ENCODE peak calls at places on chromosomes 11 and 22, in six cellular contexts. Z, U, J, D, L and B are unnamed samples.

GRCh38 chr11:102429691-102430090 is 22.9 kb downstream of the TMEM123 start:
- DNase-seq in D (no peak), L (peak), U (no peak), Z (no peak), J (no peak), B (no peak)

GRCh38 chr11:83971063-83971462 is 684.9 kb upstream of the CCDC90B start:
- DNase-seq in U (peak), D (no peak), L (peak), J (no peak), Z (no peak), B (no peak)

GRCh38 chr11:15985127-15985862 is 371.1 kb downstream of the SOX6 start:
- DNase-seq in D (no peak), L (no peak), J (no peak), U (peak), Z (no peak), B (no peak)

GRCh38 chr11:5504403-5504891 is 5.3 kb downstream of the UBQLN3 start:
- DNase-seq in Z (no peak), D (no peak), U (no peak), L (no peak), J (no peak), B (no peak)

GRCh38 chr11:78226684-78227680 is 38.3 kb downstream of the USP35 start:
- DNase-seq in Z (no peak), J (no peak), D (no peak), L (peak), U (no peak), B (no peak)

GRCh38 chr22:23147632-23148387 is 2.5 kb downstream of the RAB36 start:
- DNase-seq in U (peak), Z (peak), D (no peak), J (no peak), L (no peak), B (peak)

GRCh38 chr22:49845666-49846459 is 7.8 kb upstream of the ZBED4 start:
- DNase-seq in U (no peak), L (no peak), D (peak), J (no peak), Z (no peak), B (no peak)

GRCh38 chr11:11944444-11944843 is 64.0 kb downstream of the DKK3 start:
- DNase-seq in J (no peak), U (no peak), L (no peak), Z (no peak), D (no peak), B (no peak)

GRCh38 chr11:61797263-61797944 is 4.7 kb downstream of the FEN1 start:
- DNase-seq in D (peak), Z (peak), J (peak), L (peak), U (peak), B (peak)

GRCh38 chr22:19488884-19489843 is 9.4 kb downstream of the CDC45 start:
- DNase-seq in D (no peak), J (peak), U (no peak), L (no peak), Z (no peak), B (no peak)

GRCh38 chr11:122137081-122137793 is 21.2 kb upstream of the BLID start:
- DNase-seq in D (no peak), U (peak), L (no peak), J (no peak), Z (peak), B (peak)

GRCh38 chr11:118238947-118239346 is 13.2 kb downstream of the MPZL3 start:
- DNase-seq in D (no peak), U (no peak), L (no peak), J (no peak), Z (no peak), B (no peak)

GRCh38 chr11:133531971-133532651 is at the start of gene OPCML:
- DNase-seq in D (no peak), L (no peak), U (no peak), Z (no peak), J (no peak), B (no peak)

GRCh38 chr22:31647516-31647915 is 14.5 kb downstream of the PISD start:
- DNase-seq in U (peak), Z (peak), L (no peak), J (no peak), D (no peak), B (peak)

GRCh38 chr11:122808494-122808893 is 29.8 kb upstream of the CRTAM start:
- DNase-seq in L (peak), U (peak), Z (no peak), D (no peak), J (no peak), B (peak)

GRCh38 chr22:33792837-33793236 is 127.4 kb downstream of the LARGE1 start:
- DNase-seq in Z (no peak), L (no peak), J (no peak), D (no peak), U (no peak), B (no peak)

GRCh38 chr11:128882451-128882850 is 8.7 kb upstream of the KCNJ5 start:
- DNase-seq in U (no peak), L (no peak), J (no peak), Z (no peak), D (no peak), B (no peak)

GRCh38 chr22:19879996-19880785 is 25.5 kb upstream of the GNB1L start:
- DNase-seq in J (peak), Z (no peak), D (no peak), U (no peak), L (no peak), B (no peak)

GRCh38 chr22:31800065-31800464 is 46.2 kb downstream of the DEPDC5 start:
- DNase-seq in Z (no peak), U (peak), J (no peak), D (no peak), L (no peak), B (no peak)

GRCh38 chr11:80595011-80595410 is 1154.2 kb upstream of the TENM4 start:
- DNase-seq in J (no peak), D (no peak), Z (no peak), U (peak), L (no peak), B (no peak)

GRCh38 chr11:30477061-30477460 is 109.1 kb downstream of the MPPED2 start:
- DNase-seq in J (no peak), L (no peak), U (no peak), Z (no peak), D (no peak), B (no peak)

DNA sequence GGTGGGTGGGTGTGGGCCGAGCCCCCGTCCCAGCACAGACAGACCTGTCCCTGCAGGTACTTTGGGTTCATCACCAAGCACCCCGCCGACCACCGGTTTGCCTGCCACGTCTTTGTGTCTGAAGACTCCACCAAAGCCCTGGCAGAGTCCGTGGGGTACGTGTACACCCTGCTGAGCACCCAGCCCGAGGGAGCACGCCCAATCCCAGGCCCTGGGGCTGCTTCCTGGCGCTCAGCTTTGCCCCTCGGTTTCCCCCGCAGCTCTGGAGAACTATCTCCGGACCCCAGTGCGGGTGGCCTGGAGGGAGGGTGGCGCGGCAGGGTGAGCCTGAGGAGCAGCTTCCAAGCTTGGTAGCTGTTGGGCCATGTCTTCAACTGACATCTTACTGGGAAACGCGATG is 2.0 kb downstream of the FREY1 start:
- DNase-seq in D (no peak), J (no peak), Z (no peak), U (no peak), L (no peak), B (no peak)
- H3K4me3 ChIP-seq in D (no peak), J (no peak), Z (no peak), U (no peak), L (no peak), B (no peak)

GRCh38 chr11:65572356-65573043 is at the start of gene FAM89B:
- DNase-seq in D (peak), U (peak), Z (no peak), L (peak), J (peak), B (no peak)
- H3K4me3 ChIP-seq in D (peak), U (peak), Z (peak), L (peak), J (peak), B (peak)

DNA sequence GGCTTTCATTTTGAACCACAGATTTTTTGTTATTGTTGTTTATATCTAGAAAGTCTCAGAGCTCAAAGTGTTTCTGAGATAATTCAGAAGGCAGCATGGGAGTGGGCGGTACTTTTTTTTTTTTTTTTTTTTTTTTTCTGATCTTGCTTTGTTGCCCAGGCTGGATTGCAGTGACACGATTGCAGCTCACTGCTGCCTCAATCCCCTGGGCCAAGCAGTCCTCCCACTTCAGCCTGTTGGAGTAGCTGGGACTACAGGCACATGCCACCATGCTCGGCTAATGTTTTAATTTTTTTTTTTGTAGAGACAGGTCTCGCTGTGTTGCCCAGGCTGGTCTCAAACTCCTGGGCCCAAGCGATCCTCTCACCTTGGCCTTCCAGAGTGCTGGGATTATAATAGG is 21.6 kb downstream of the CAT start:
- DNase-seq in L (no peak), Z (no peak), D (no peak), J (no peak), U (no peak), B (no peak)
- H3K4me3 ChIP-seq in L (no peak), Z (no peak), D (no peak), J (no peak), U (no peak), B (no peak)

GRCh38 chr11:70411713-70412452 is 13.6 kb downstream of the CTTN start:
- DNase-seq in L (no peak), U (no peak), J (no peak), Z (no peak), D (no peak), B (no peak)

GRCh38 chr11:70415642-70416395 is 17.5 kb downstream of the CTTN start:
- DNase-seq in D (no peak), U (peak), J (no peak), Z (no peak), L (no peak), B (no peak)

GRCh38 chr11:70415176-70415575 is 16.8 kb downstream of the CTTN start:
- DNase-seq in J (no peak), U (peak), L (no peak), Z (no peak), D (no peak), B (no peak)

GRCh38 chr11:70414341-70415100 is 16.2 kb downstream of the CTTN start:
- DNase-seq in J (no peak), U (no peak), Z (no peak), D (no peak), L (no peak), B (no peak)

DNA sequence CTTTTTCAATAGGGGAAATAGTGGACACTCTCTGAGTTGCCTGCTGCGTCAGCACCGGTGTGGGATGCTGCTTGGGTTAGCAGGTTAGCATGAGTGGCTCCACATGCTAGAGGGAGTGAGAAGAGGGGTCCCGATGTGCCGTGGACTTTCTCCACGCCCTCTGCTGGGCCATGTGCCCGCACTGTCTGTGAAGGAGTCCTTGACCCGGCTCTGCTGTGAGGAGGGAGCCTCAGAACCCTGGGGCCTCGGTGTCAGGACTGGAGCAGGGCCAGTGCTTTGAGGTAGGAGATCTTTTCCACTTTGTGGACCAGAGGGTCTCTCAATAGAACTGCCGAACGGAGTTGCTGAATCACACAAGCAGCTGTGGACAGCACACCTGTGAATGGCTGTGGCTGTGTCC is 14.8 kb downstream of the CTTN start:
- DNase-seq in U (no peak), J (no peak), L (no peak), D (no peak), Z (no peak), B (no peak)
- H3K4me3 ChIP-seq in U (no peak), J (no peak), L (no peak), D (no peak), Z (no peak), B (no peak)